ENCODE peak calls at places on chromosomes 2 and 18, in four cellular contexts. X is SW 1271, E is EH, T is stomach. K is an unnamed sample.

GRCh38 chr2:74959106-74959751 is 786 bp downstream of the POLE4 start:
- DNase-seq in X (no peak), E (no peak), T (no peak), K (no peak)

GRCh38 chr2:217932661-217933325 is 70.0 kb downstream of the TNS1 start:
- DNase-seq in X (no peak), E (peak; percentile 62), T (no peak), K (no peak)

GRCh38 chr18:10900435-10900834 is 248.9 kb downstream of the PIEZO2 start:
- DNase-seq in X (no peak), E (no peak), T (no peak), K (no peak)

GRCh38 chr2:116719841-116720240 is 1094.7 kb upstream of the DDX18 start:
- DNase-seq in X (no peak), E (no peak), T (no peak), K (no peak)

GRCh38 chr2:3445891-3446290 is 66.4 kb downstream of the TRAPPC12 start:
- DNase-seq in X (no peak), E (no peak), T (no peak), K (peak; percentile 26)

GRCh38 chr2:3476386-3477033 is 42.8 kb downstream of the ADI1 start:
- DNase-seq in X (no peak), E (peak; percentile 43), T (no peak), K (no peak)

GRCh38 chr18:8803063-8803795 is 97.9 kb downstream of the MTCL1 start:
- DNase-seq in X (no peak), E (no peak), T (no peak), K (no peak)

GRCh38 chr2:211329421-211329820 is 773.0 kb downstream of the CPS1 start:
- DNase-seq in X (no peak), E (no peak), T (no peak), K (no peak)

GRCh38 chr2:105879106-105879797 is 134.5 kb downstream of the NCK2 start:
- DNase-seq in X (no peak), E (no peak), T (no peak), K (no peak)

GRCh38 chr2:113873867-113874266 is 16.0 kb upstream of the ACTR3 start:
- DNase-seq in X (no peak), E (peak; percentile 53), T (no peak), K (no peak)

GRCh38 chr2:39568561-39569006 is 97.1 kb upstream of the TMEM178A start:
- DNase-seq in X (peak; percentile 87), E (peak; percentile 88), T (no peak), K (no peak)

GRCh38 chr18:63882333-63883141 is 5.0 kb upstream of the SERPINB2 start:
- DNase-seq in X (peak; percentile 50), E (peak; percentile 94), T (peak; percentile 50), K (peak; percentile 53)

GRCh38 chr2:235670974-235671787 is 177.3 kb downstream of the AGAP1 start:
- DNase-seq in X (no peak), E (no peak), T (no peak), K (no peak)

GRCh38 chr2:99190548-99190947 is 9.6 kb downstream of the MRPL30 start:
- DNase-seq in X (no peak), E (no peak), T (no peak), K (no peak)

GRCh38 chr2:44168684-44169154 is at the start of gene PPM1B:
- DNase-seq in X (no peak), E (no peak), T (no peak), K (no peak)

GRCh38 chr18:28768791-28769768 is 592.1 kb upstream of the CDH2 start:
- DNase-seq in X (no peak), E (peak; percentile 41), T (no peak), K (no peak)

GRCh38 chr2:207091175-207091574 is 74.6 kb downstream of the KLF7 start:
- DNase-seq in X (no peak), E (no peak), T (peak; percentile 34), K (no peak)

K was measured in lung.